ENCODE peak calls at places on chromosomes 13 and 19, in seven cellular contexts. C, W, N, F, R, U and D are unnamed samples.
A peak's percentile ranks its signal among the peaks of the same experiment; 100 is the strongest.

GRCh38 chr19:30064776-30065494 is 122.9 kb downstream of the URI1 start:
- DNase-seq in W (no peak), U (peak; percentile 24), R (no peak), F (no peak), N (no peak), C (no peak), D (no peak)

GRCh38 chr19:9498183-9498902 is at the start of gene ZNF560:
- DNase-seq in F (peak; percentile 28), R (no peak), U (no peak), C (no peak), W (no peak), N (peak; percentile 20), D (no peak)

GRCh38 chr19:14536926-14537692 is 7.7 kb downstream of the TECR start:
- DNase-seq in U (peak; percentile 88), F (peak; percentile 98), R (no peak), C (peak; percentile 87), N (peak; percentile 31), W (no peak), D (no peak)

GRCh38 chr13:73039201-73040108 is 19.4 kb upstream of the KLF5 start:
- DNase-seq in U (no peak), F (no peak), R (no peak), N (no peak), C (no peak), W (no peak), D (no peak)

GRCh38 chr13:101417043-101417406 is 717 bp upstream of the NALCN start:
- DNase-seq in U (no peak), C (no peak), F (no peak), W (no peak), N (peak; percentile 70), R (no peak), D (peak; percentile 26)

GRCh38 chr19:7861619-7862412 is 12.4 kb downstream of the PRR36 start:
- DNase-seq in C (no peak), W (no peak), F (peak; percentile 85), U (peak; percentile 52), N (no peak), R (no peak), D (no peak)

GRCh38 chr13:30140973-30141372 is 166.4 kb downstream of the KATNAL1 start:
- DNase-seq in R (no peak), C (no peak), N (no peak), W (no peak), F (no peak), U (no peak), D (no peak)

GRCh38 chr13:71867101-71867814 is at the start of gene DACH1:
- DNase-seq in U (peak; percentile 86), W (peak; percentile 20), R (peak; percentile 51), F (peak; percentile 62), N (peak; percentile 58), C (peak; percentile 76), D (no peak)

GRCh38 chr13:94329754-94330551 is 149.5 kb downstream of the DCT start:
- DNase-seq in U (no peak), R (no peak), W (no peak), C (peak; percentile 42), N (peak; percentile 92), F (no peak), D (peak; percentile 70)

GRCh38 chr13:24247016-24247415 is 62.4 kb upstream of the C1QTNF9 start:
- DNase-seq in F (no peak), C (no peak), N (no peak), U (no peak), W (no peak), R (no peak), D (no peak)

GRCh38 chr13:90272356-90272755 is 1075.1 kb upstream of the MIR17HG start:
- DNase-seq in C (no peak), W (no peak), N (no peak), U (no peak), R (no peak), F (no peak), D (no peak)

DNA sequence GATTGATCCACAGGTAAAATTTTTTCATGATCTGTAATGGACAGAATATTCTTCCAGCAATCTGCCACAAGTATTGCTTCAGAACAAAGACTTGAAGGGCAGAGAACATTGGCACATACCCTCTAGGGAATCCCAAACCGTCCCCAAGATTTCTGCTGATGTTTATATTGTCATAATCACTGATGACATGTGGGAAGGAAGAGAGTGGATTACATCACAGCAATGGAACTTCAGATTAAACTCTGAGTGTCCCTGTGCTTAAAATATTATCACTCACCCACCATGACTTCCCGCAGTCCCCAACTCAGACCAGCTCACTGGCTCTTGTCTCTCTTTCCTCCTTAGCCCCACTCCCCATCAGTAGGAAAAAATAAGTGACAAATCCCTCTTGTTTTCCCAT is 8.5 kb upstream of the TPT1 start:
- DNase-seq in W (no peak), U (no peak), N (no peak), F (no peak), R (no peak), C (no peak), D (no peak)
- H3K27ac ChIP-seq in W (no peak overlapping the region), U (no peak overlapping the region), N (peak overlapping the region; percentile 21), F (no peak overlapping the region), R (no peak overlapping the region), C (no peak overlapping the region), D (no peak overlapping the region)

GRCh38 chr13:34425307-34425949 is 516.6 kb upstream of the NBEA start:
- DNase-seq in U (no peak), W (no peak), C (no peak), R (no peak), N (no peak), F (no peak), D (no peak)

GRCh38 chr13:34419025-34419424 is 523.0 kb upstream of the NBEA start:
- DNase-seq in C (no peak), N (no peak), U (peak; percentile 53), W (no peak), F (no peak), R (no peak), D (no peak)

GRCh38 chr13:34416833-34417425 is 525.1 kb upstream of the NBEA start:
- DNase-seq in N (no peak), W (no peak), F (no peak), U (peak; percentile 73), C (no peak), R (no peak), D (peak; percentile 73)

GRCh38 chr13:34421849-34422475 is 520.1 kb upstream of the NBEA start:
- DNase-seq in N (no peak), C (no peak), U (no peak), R (no peak), F (no peak), W (no peak), D (no peak)

GRCh38 chr13:34420975-34421719 is 520.9 kb upstream of the NBEA start:
- DNase-seq in W (no peak), U (no peak), C (no peak), F (no peak), N (no peak), R (no peak), D (no peak)
- TF ChIP-seq CTCF in W (no peak), U (no peak), C (peak; percentile 7), F (peak; percentile 48), N (peak; percentile 41), R (no peak), D (peak; percentile 38)

GRCh38 chr19:41548047-41548446 is 27.9 kb upstream of the CEACAM21 start:
- DNase-seq in N (no peak), R (no peak), W (no peak), F (no peak), U (no peak), C (no peak), D (no peak)
- H3K27ac ChIP-seq in N (no peak overlapping the region), R (peak overlapping the region; percentile 99), W (no peak overlapping the region), F (no peak overlapping the region), U (no peak overlapping the region), C (no peak overlapping the region), D (no peak overlapping the region)

GRCh38 chr19:11447347-11448262 is 12.2 kb downstream of the PRKCSH start:
- DNase-seq in W (no peak), R (no peak), C (no peak), N (no peak), F (no peak), U (no peak), D (no peak)

GRCh38 chr19:11448410-11448809 is 13.0 kb downstream of the PRKCSH start:
- DNase-seq in C (no peak), N (no peak), U (no peak), F (no peak), R (no peak), W (no peak), D (no peak)

GRCh38 chr19:11445141-11445540 is 9.7 kb downstream of the PRKCSH start:
- DNase-seq in U (no peak), C (no peak), N (no peak), W (no peak), R (no peak), F (no peak), D (no peak)

GRCh38 chr19:11446271-11446651 is 10.8 kb downstream of the PRKCSH start:
- DNase-seq in C (no peak), R (no peak), N (no peak), U (no peak), W (no peak), F (peak; percentile 33), D (no peak)

GRCh38 chr19:11446652-11447301 is 11.3 kb downstream of the PRKCSH start:
- DNase-seq in F (peak; percentile 68), R (peak; percentile 20), N (no peak), W (no peak), C (peak; percentile 58), U (peak; percentile 69), D (no peak)
- TF ChIP-seq CTCF in F (peak; percentile 89), R (peak; percentile 67), N (peak; percentile 78), W (peak; percentile 33), C (peak; percentile 70), U (peak; percentile 90), D (peak; percentile 74)

GRCh38 chr19:4086336-4086953 is 19.7 kb upstream of the ZBTB7A start:
- DNase-seq in F (no peak), N (no peak), W (no peak), U (no peak), R (no peak), C (no peak), D (no peak)
- H3K27ac ChIP-seq in F (no peak overlapping the region), N (no peak overlapping the region), W (peak overlapping the region; percentile 9), U (no peak overlapping the region), R (no peak overlapping the region), C (no peak overlapping the region), D (peak overlapping the region; percentile 21)